ENCODE peak calls at places on chromosomes 13 and 19, in four cellular contexts. One of them, this sample, is unnamed.

GRCh38 chr13:40550130-40550529 is 116.3 kb downstream of the FOXO1 start:
- DNase-seq in K562: no peak
- DNase-seq in GM12878: no peak
- DNase-seq in HepG2: peak
- DNase-seq in this sample: no peak

GRCh38 chr19:44875666-44876418 is 15.2 kb upstream of the TOMM40 start:
- DNase-seq in K562: no peak
- DNase-seq in GM12878: no peak
- DNase-seq in HepG2: no peak
- DNase-seq in this sample: no peak

GRCh38 chr19:44723299-44723951 is 24.5 kb downstream of the CEACAM16 start:
- DNase-seq in K562: no peak
- DNase-seq in GM12878: no peak
- DNase-seq in HepG2: no peak
- DNase-seq in this sample: no peak

GRCh38 chr13:44685641-44686040 is 109.5 kb upstream of the TSC22D1 start:
- DNase-seq in K562: no peak
- DNase-seq in GM12878: no peak
- DNase-seq in HepG2: no peak
- DNase-seq in this sample: no peak

GRCh38 chr13:39483326-39483725 is 119.7 kb downstream of the LHFPL6 start:
- DNase-seq in K562: no peak
- DNase-seq in GM12878: no peak
- DNase-seq in HepG2: no peak
- DNase-seq in this sample: no peak

GRCh38 chr13:107119989-107120881 is 552.3 kb upstream of the ARGLU1 start:
- DNase-seq in K562: no peak
- DNase-seq in GM12878: no peak
- DNase-seq in HepG2: peak
- DNase-seq in this sample: no peak

GRCh38 chr19:13014921-13015280 is 19.6 kb downstream of the NFIX start:
- DNase-seq in K562: no peak
- DNase-seq in GM12878: no peak
- DNase-seq in HepG2: no peak
- DNase-seq in this sample: no peak

GRCh38 chr13:112588490-112589297 is 741 bp upstream of the TUBGCP3 start:
- DNase-seq in K562: no peak
- DNase-seq in GM12878: no peak
- DNase-seq in HepG2: no peak
- DNase-seq in this sample: no peak

GRCh38 chr13:110503979-110504499 is 57.5 kb downstream of the RAB20 start:
- DNase-seq in K562: peak
- DNase-seq in GM12878: no peak
- DNase-seq in HepG2: no peak
- DNase-seq in this sample: no peak

GRCh38 chr13:101053289-101053688 is 363.0 kb downstream of the NALCN start:
- DNase-seq in K562: no peak
- DNase-seq in GM12878: no peak
- DNase-seq in HepG2: no peak
- DNase-seq in this sample: no peak

GRCh38 chr19:23706657-23707056 is 19.6 kb upstream of the ZNF675 start:
- DNase-seq in K562: no peak
- DNase-seq in GM12878: no peak
- DNase-seq in HepG2: no peak
- DNase-seq in this sample: no peak

DNA sequence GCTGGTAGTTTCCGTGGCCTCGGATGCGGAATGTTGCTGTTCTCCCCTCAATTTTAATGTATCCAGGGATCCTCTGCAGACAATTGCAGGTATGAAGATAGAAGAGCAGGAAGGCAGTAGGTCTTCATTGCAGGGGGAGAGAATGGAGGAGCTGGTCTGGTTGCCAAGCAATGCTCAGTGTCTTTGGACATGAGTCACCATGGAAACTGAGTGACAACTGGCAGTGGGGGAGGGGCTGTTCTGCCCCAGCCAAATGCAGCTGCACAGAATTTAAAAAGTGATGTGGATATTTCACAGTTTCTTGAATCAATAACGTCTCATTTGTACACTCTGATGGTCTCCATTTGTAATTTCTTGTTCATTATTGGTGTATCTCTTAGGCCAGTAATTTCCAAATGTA is 56.2 kb upstream of the ZNF835 start:
- DNase-seq in K562: no peak
- DNase-seq in GM12878: no peak
- DNase-seq in HepG2: no peak
- DNase-seq in this sample: no peak
- TF ChIP-seq BHLHE40 in K562: no peak
- TF ChIP-seq BHLHE40 in GM12878: no peak
- TF ChIP-seq BHLHE40 in HepG2: no peak
- TF ChIP-seq BHLHE40 in this sample: no peak

GRCh38 chr19:50451223-50451534 is 18.5 kb downstream of the MYBPC2 start:
- DNase-seq in K562: no peak
- DNase-seq in GM12878: no peak
- DNase-seq in HepG2: no peak
- DNase-seq in this sample: no peak
- TF ChIP-seq REST in K562: no peak
- TF ChIP-seq REST in GM12878: no peak
- TF ChIP-seq REST in HepG2: no peak
- TF ChIP-seq REST in this sample: no peak

DNA sequence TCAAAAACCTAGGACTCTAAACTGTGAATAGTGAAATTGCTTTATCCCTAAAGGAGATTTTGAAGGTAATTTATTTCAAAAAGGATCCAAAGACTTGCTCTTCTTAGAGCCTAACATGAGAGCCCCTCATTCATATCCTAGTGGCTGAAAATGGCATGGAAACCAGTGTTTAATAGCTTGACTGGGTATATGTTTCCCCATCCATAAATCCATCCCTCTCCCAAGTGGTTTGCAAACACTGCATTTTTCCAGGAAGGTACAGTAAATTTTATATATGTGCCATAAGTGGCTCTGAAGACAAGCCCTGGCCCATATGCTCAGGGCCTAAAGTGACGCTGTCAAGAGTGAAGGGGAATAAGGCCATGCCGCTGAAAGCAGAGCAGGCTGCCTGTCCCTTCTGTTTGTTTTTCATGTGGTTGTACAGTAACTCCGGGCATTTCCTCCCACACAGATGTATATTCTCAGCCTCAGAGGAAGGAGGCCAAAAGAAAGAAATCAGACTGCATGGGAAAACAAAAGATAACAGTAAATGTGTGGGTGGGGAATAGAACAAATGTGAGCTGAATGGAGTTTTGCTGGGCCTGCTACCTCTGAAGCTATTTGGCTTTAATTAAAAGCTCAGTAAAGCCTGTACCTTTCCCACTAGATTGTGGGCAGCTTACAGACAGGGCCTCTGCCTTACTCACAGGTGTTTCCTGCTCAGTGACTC is 181.9 kb downstream of the PCDH9 start:
- DNase-seq in K562: peak
- DNase-seq in GM12878: no peak
- DNase-seq in HepG2: no peak
- DNase-seq in this sample: no peak
- TF ChIP-seq BHLHE40 in K562: no peak
- TF ChIP-seq BHLHE40 in GM12878: no peak
- TF ChIP-seq BHLHE40 in HepG2: no peak
- TF ChIP-seq BHLHE40 in this sample: no peak

GRCh38 chr19:28239270-28239669 is 973.7 kb downstream of the UQCRFS1 start:
- DNase-seq in K562: peak
- DNase-seq in GM12878: no peak
- DNase-seq in HepG2: no peak
- DNase-seq in this sample: no peak

GRCh38 chr19:28242317-28242927 is 970.5 kb downstream of the UQCRFS1 start:
- DNase-seq in K562: peak
- DNase-seq in GM12878: no peak
- DNase-seq in HepG2: no peak
- DNase-seq in this sample: peak

GRCh38 chr19:28245937-28246336 is 967.0 kb downstream of the UQCRFS1 start:
- DNase-seq in K562: no peak
- DNase-seq in GM12878: no peak
- DNase-seq in HepG2: no peak
- DNase-seq in this sample: no peak

DNA sequence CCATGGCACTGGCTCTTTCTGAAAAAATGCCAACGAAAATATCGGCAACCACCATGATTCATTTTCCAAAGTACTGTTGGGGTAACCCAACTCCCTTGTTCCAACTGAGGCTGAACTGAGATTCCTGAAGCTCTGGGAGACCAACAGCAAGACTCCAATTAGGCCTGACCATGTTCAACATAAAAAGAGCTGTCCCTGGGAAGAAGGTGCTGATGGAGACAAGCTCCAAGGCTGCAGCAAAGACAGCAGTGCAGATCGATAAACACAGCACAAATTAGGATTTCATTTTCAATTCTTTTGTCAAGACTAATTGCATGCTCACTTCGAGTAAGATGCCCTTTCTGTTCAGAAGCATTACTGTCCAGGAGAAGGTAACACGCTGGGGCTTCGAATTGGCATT is 968.0 kb downstream of the UQCRFS1 start:
- DNase-seq in K562: no peak
- DNase-seq in GM12878: no peak
- DNase-seq in HepG2: no peak
- DNase-seq in this sample: no peak
- TF ChIP-seq REST in K562: no peak
- TF ChIP-seq REST in GM12878: no peak
- TF ChIP-seq REST in HepG2: no peak
- TF ChIP-seq REST in this sample: no peak

GRCh38 chr19:18441804-18442788 is 4.2 kb upstream of the ISYNA1 start:
- DNase-seq in K562: peak
- DNase-seq in GM12878: no peak
- DNase-seq in HepG2: peak
- DNase-seq in this sample: no peak

GRCh38 chr19:18439025-18439909 is 1.3 kb upstream of the ISYNA1 start:
- DNase-seq in K562: peak
- DNase-seq in GM12878: no peak
- DNase-seq in HepG2: peak
- DNase-seq in this sample: no peak

GRCh38 chr19:18440936-18441803 is 3.2 kb upstream of the ISYNA1 start:
- DNase-seq in K562: no peak
- DNase-seq in GM12878: no peak
- DNase-seq in HepG2: peak
- DNase-seq in this sample: no peak

GRCh38 chr19:18439910-18440237 is 1.9 kb upstream of the ISYNA1 start:
- DNase-seq in K562: no peak
- DNase-seq in GM12878: no peak
- DNase-seq in HepG2: no peak
- DNase-seq in this sample: no peak

DNA sequence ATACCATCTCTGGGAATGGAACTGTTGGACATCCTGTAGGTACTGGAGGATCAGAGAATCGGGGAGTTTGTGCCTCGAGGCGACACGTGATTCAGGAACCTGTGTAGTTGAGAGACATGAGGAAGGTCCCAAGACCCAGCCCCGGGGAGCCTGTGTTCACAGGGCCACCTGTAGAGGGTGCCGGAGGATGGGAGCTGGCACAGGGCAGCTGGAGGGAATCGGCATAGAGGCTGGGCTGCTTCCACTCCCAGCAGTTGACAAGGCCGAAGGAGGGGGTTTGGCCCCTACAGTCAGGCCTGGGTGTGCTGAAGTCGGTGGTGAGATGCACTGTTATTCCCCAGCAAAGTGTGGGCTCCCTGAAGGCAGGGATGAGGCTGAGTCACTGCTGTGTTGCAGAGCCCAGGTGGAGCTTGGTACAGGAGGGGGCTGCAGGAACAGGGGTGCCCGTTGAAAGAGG is 2.5 kb upstream of the ISYNA1 start:
- DNase-seq in K562: peak
- DNase-seq in GM12878: no peak
- DNase-seq in HepG2: peak
- DNase-seq in this sample: no peak
- TF ChIP-seq BHLHE40 in K562: no peak
- TF ChIP-seq BHLHE40 in GM12878: no peak
- TF ChIP-seq BHLHE40 in HepG2: no peak
- TF ChIP-seq BHLHE40 in this sample: no peak

GRCh38 chr19:15672580-15673175 is at the start of gene CYP4F12:
- DNase-seq in K562: peak
- DNase-seq in GM12878: no peak
- DNase-seq in HepG2: peak
- DNase-seq in this sample: peak

GRCh38 chr19:15671891-15672579 is 852 bp upstream of the CYP4F12 start:
- DNase-seq in K562: no peak
- DNase-seq in GM12878: no peak
- DNase-seq in HepG2: no peak
- DNase-seq in this sample: no peak

GRCh38 chr19:15671237-15671636 is 1.6 kb upstream of the CYP4F12 start:
- DNase-seq in K562: no peak
- DNase-seq in GM12878: no peak
- DNase-seq in HepG2: no peak
- DNase-seq in this sample: no peak

GRCh38 chr19:15666883-15667282 is 6.0 kb upstream of the CYP4F12 start:
- DNase-seq in K562: no peak
- DNase-seq in GM12878: no peak
- DNase-seq in HepG2: no peak
- DNase-seq in this sample: no peak

GRCh38 chr19:15669440-15669839 is 3.4 kb upstream of the CYP4F12 start:
- DNase-seq in K562: no peak
- DNase-seq in GM12878: no peak
- DNase-seq in HepG2: no peak
- DNase-seq in this sample: no peak
- TF ChIP-seq REST in K562: no peak
- TF ChIP-seq REST in GM12878: no peak
- TF ChIP-seq REST in HepG2: peak
- TF ChIP-seq REST in this sample: peak